ENCODE peak calls at places on chromosomes 1 and 21, in ten cellular contexts. T is foreskin fibroblast, A is HFF-Myc, Z is bronchial epithelial cell, B is body of pancreas, D is fibroblast of pulmonary artery, N is brain microvascular endothelial cell, M is transverse colon, J is right lobe of liver, C is uterus. Q is an unnamed sample.
A peak's percentile ranks its signal among the peaks of the same experiment; 100 is the strongest.

GRCh38 chr1:208170252-208170651 is 73.9 kb downstream of the PLXNA2 start:
- DNase-seq in T (no peak), A (no peak), Z (no peak), B (peak; percentile 66), D (no peak), N (no peak), M (no peak), J (peak; percentile 62), C (no peak), Q (no peak)

GRCh38 chr1:21857142-21857839 is 45.2 kb downstream of the LDLRAD2 start:
- DNase-seq in T (peak; percentile 81), A (no peak), Z (no peak), B (no peak), D (no peak), N (peak; percentile 11), M (no peak), J (peak; percentile 50), C (no peak), Q (peak; percentile 22)

GRCh38 chr1:235583511-235584001 is 66.0 kb downstream of the GNG4 start:
- DNase-seq in T (no peak), A (no peak), Z (peak; percentile 58), B (no peak), D (no peak), N (no peak), M (no peak), J (no peak), C (no peak), Q (peak; percentile 4)

GRCh38 chr1:63798284-63798683 is 24.5 kb downstream of the ROR1 start:
- DNase-seq in T (no peak), A (no peak), Z (no peak), B (no peak), D (no peak), N (no peak), M (no peak), J (no peak), C (no peak), Q (no peak)

GRCh38 chr1:9902060-9902452 is 8.0 kb downstream of the CTNNBIP1 start:
- DNase-seq in T (no peak), A (no peak), Z (no peak), B (no peak), D (no peak), N (no peak), M (no peak), J (no peak), C (no peak), Q (no peak)

GRCh38 chr21:27759820-27760219 is 792.9 kb upstream of the ADAMTS5 start:
- DNase-seq in T (no peak), A (no peak), Z (peak; percentile 13), B (no peak), D (peak; percentile 28), N (no peak), M (no peak), J (no peak), C (no peak), Q (no peak)

GRCh38 chr1:17274186-17275170 is 25.6 kb downstream of the PADI3 start:
- DNase-seq in T (peak; percentile 59), A (no peak), Z (peak; percentile 30), B (peak; percentile 37), D (peak; percentile 51), N (peak; percentile 34), M (peak; percentile 74), J (peak; percentile 73), C (no peak), Q (peak; percentile 37)

GRCh38 chr1:9262587-9262986 is 28.0 kb downstream of the H6PD start:
- DNase-seq in T (no peak), A (no peak), Z (no peak), B (no peak), D (no peak), N (no peak), M (no peak), J (no peak), C (no peak), Q (no peak)

GRCh38 chr21:35476616-35477395 is 427.7 kb upstream of the RUNX1 start:
- DNase-seq in T (peak; percentile 65), A (peak; percentile 44), Z (no peak), B (no peak), D (peak; percentile 69), N (peak; percentile 62), M (no peak), J (no peak), C (no peak), Q (peak; percentile 84)

GRCh38 chr1:150066838-150067183 is 765 bp upstream of the VPS45 start:
- DNase-seq in T (no peak), A (no peak), Z (no peak), B (peak; percentile 34), D (no peak), N (no peak), M (peak; percentile 52), J (peak; percentile 69), C (no peak), Q (no peak)

GRCh38 chr1:93770640-93771039 is 89.0 kb upstream of the BCAR3 start:
- DNase-seq in T (peak; percentile 41), A (no peak), Z (no peak), B (no peak), D (peak; percentile 52), N (no peak), M (no peak), J (no peak), C (no peak), Q (no peak)

GRCh38 chr21:45511007-45511406 is 31.2 kb downstream of the SLC19A1 start:
- DNase-seq in T (no peak), A (no peak), Z (no peak), B (no peak), D (no peak), N (no peak), M (no peak), J (peak; percentile 44), C (no peak), Q (no peak)

DNA sequence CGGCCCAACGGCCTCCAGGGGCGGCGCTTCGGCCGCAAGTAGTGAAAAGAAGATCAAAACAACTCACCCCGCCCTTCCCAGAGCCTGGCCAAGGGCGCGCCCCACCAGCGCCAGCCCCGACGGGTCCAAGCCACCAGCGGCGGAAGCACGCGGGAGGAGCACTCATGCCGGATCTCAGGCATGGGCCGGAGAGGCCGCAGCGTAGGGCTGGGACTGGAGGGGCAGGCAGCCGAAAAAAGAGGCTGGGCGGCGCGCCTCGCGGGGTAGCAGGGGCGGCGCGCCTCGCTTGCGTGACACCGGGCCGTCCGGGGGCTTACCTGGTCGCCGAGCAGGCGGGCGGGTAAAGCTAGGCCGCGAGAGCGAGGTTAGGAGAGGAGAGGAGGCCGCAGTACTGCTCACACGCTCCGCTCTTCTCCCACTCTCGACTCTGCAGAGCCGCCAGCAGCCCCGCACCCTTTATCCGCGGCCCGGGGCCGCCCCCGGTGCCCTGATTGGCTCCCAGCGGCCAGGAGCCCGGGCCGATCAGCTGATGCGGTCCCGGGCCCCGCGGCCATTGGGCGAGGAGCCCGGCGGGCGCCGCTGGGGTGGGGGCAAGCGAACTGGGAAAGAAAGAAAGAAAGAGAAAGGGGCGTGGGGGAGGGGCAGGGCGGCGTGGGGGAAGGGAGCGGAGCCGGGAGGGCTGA is at the start of gene GLUL:
- DNase-seq in T (peak; percentile 98), A (peak; percentile 39), Z (peak; percentile 72), B (peak; percentile 96), D (peak; percentile 93), N (peak; percentile 79), M (peak; percentile 95), J (peak; percentile 97), C (peak; percentile 94), Q (peak; percentile 90)
- TF ChIP-seq CTCF in T (no peak), A (no peak), Z (peak; percentile 17), B (no peak), D (peak; percentile 16), N (peak; percentile 43), M (no peak), J (no peak), C (no peak), Q (peak; percentile 32)

GRCh38 chr1:207029991-207030521 is 2.5 kb downstream of the C1orf116 start:
- DNase-seq in T (no peak), A (no peak), Z (peak; percentile 88), B (no peak), D (no peak), N (no peak), M (no peak), J (no peak), C (no peak), Q (no peak)
- H3K4me3 ChIP-seq in T (no peak overlapping the region), A (no peak overlapping the region), Z (peak overlapping the region; percentile 74), B (no peak overlapping the region), D (no peak overlapping the region), N (no peak overlapping the region), M (no peak overlapping the region), J (no peak overlapping the region), C (no peak overlapping the region), Q (no peak overlapping the region)

GRCh38 chr1:194469282-194469681 is 1282.9 kb upstream of the B3GALT2 start:
- DNase-seq in T (no peak), A (no peak), Z (no peak), B (no peak), D (no peak), N (no peak), M (no peak), J (no peak), C (no peak), Q (no peak)

DNA sequence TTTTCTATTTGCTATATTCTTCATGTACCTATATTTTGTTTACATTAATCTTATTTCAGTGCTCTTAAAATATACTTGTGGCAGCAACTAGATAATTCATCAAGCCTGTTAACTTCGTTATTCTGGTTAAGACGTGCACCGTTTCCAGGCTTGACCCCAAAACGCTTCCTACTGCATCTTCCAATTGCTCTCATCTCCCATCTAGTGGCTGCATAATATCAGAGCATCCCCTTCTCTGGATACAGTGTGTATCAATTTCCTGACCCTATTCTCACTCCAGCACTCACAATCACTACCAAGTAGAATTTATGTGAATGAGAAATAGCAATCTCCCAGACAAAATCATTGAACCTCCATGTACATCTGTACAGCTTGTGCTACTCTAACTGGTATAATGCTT is 1280.3 kb upstream of the B3GALT2 start:
- DNase-seq in T (peak; percentile 9), A (no peak), Z (no peak), B (no peak), D (peak; percentile 3), N (peak; percentile 4), M (no peak), J (no peak), C (no peak), Q (no peak)
- TF ChIP-seq CTCF in T (peak; percentile 42), A (peak; percentile 27), Z (peak; percentile 2), B (no peak), D (peak; percentile 31), N (peak; percentile 61), M (no peak), J (peak; percentile 7), C (no peak), Q (no peak)

GRCh38 chr1:228283043-228283371 is 75.2 kb downstream of the OBSCN start:
- DNase-seq in T (no peak), A (no peak), Z (no peak), B (no peak), D (no peak), N (no peak), M (no peak), J (no peak), C (no peak), Q (no peak)

GRCh38 chr1:228282329-228283042 is 74.6 kb downstream of the OBSCN start:
- DNase-seq in T (peak; percentile 62), A (no peak), Z (no peak), B (no peak), D (no peak), N (no peak), M (peak; percentile 5), J (no peak), C (no peak), Q (no peak)

GRCh38 chr1:228280106-228280901 is 72.5 kb downstream of the OBSCN start:
- DNase-seq in T (no peak), A (no peak), Z (no peak), B (no peak), D (no peak), N (no peak), M (peak; percentile 4), J (peak; percentile 48), C (no peak), Q (no peak)

GRCh38 chr1:228280961-228281591 is 73.2 kb downstream of the OBSCN start:
- DNase-seq in T (no peak), A (no peak), Z (no peak), B (no peak), D (no peak), N (no peak), M (peak; percentile 5), J (peak; percentile 43), C (no peak), Q (no peak)

GRCh38 chr1:228281631-228282328 is 73.9 kb downstream of the OBSCN start:
- DNase-seq in T (no peak), A (no peak), Z (no peak), B (no peak), D (no peak), N (no peak), M (peak; percentile 4), J (no peak), C (no peak), Q (no peak)
- H3K4me3 ChIP-seq in T (no peak overlapping the region), A (no peak overlapping the region), Z (no peak overlapping the region), B (no peak overlapping the region), D (no peak overlapping the region), N (no peak overlapping the region), M (no peak overlapping the region), J (no peak overlapping the region), C (no peak overlapping the region), Q (no peak overlapping the region)